ENCODE peak calls at places on chromosomes 11 and 22, in seven cellular contexts. D, K, C, Q, X, F and I are unnamed samples.

GRCh38 chr11:86288776-86289507 is 13.1 kb upstream of the HIKESHI start:
- DNase-seq in D (no peak), K (no peak), C (no peak), Q (no peak), X (peak; percentile 20), F (no peak), I (no peak)

GRCh38 chr11:61195016-61195695 is 8.2 kb upstream of the PGA3 start:
- DNase-seq in D (no peak), K (no peak), C (no peak), Q (no peak), X (no peak), F (no peak), I (no peak)

GRCh38 chr22:27720860-27721259 is 80.7 kb downstream of the MN1 start:
- DNase-seq in D (no peak), K (no peak), C (peak; percentile 76), Q (no peak), X (no peak), F (no peak), I (no peak)

GRCh38 chr11:1890856-1891830 is 552 bp downstream of the PRR33 start:
- DNase-seq in D (no peak), K (no peak), C (peak; percentile 74), Q (no peak), X (no peak), F (no peak), I (no peak)

GRCh38 chr22:28609921-28610320 is 69.7 kb downstream of the TTC28 start:
- DNase-seq in D (no peak), K (no peak), C (no peak), Q (no peak), X (no peak), F (no peak), I (no peak)

GRCh38 chr22:37095113-37095512 is 14.4 kb downstream of the TMPRSS6 start:
- DNase-seq in D (no peak), K (no peak), C (no peak), Q (no peak), X (no peak), F (no peak), I (no peak)

GRCh38 chr22:46113910-46114517 is 36.3 kb upstream of the PPARA start:
- DNase-seq in D (no peak), K (no peak), C (peak; percentile 83), Q (no peak), X (no peak), F (no peak), I (no peak)

GRCh38 chr22:49013707-49014106 is 814.0 kb downstream of the BRD1 start:
- DNase-seq in D (no peak), K (no peak), C (no peak), Q (no peak), X (no peak), F (no peak), I (no peak)

GRCh38 chr22:47367993-47368945 is 605.8 kb downstream of the TBC1D22A start:
- DNase-seq in D (no peak), K (no peak), C (no peak), Q (no peak), X (no peak), F (no peak), I (no peak)

GRCh38 chr11:23789938-23790371 is 706.9 kb upstream of the LUZP2 start:
- DNase-seq in D (no peak), K (peak; percentile 79), C (no peak), Q (no peak), X (peak; percentile 76), F (no peak), I (peak; percentile 56)

GRCh38 chr22:38569181-38569971 is 607 bp downstream of the DMC1 start:
- DNase-seq in D (no peak), K (no peak), C (no peak), Q (no peak), X (no peak), F (no peak), I (peak; percentile 15)

GRCh38 chr11:75260396-75260795 is 19.8 kb downstream of the TPBGL start:
- DNase-seq in D (no peak), K (no peak), C (no peak), Q (no peak), X (no peak), F (no peak), I (peak; percentile 19)

GRCh38 chr11:76694664-76695063 is 24.1 kb upstream of the LRRC32 start:
- DNase-seq in D (no peak), K (no peak), C (no peak), Q (no peak), X (peak; percentile 91), F (no peak), I (no peak)

GRCh38 chr22:50470491-50470890 is 4.3 kb downstream of the SBF1 start:
- DNase-seq in D (no peak), K (no peak), C (no peak), Q (no peak), X (no peak), F (no peak), I (peak; percentile 76)

GRCh38 chr11:116535954-116536353 is 236.8 kb downstream of the BUD13 start:
- DNase-seq in D (no peak), K (no peak), C (no peak), Q (no peak), X (no peak), F (no peak), I (no peak)